ENCODE peak calls at places on chromosome 2, in nine cellular contexts. One of them, this sample, is unnamed.

GRCh38 chr2:73004889-73005596 is 66.5 kb downstream of the SFXN5 start:
- DNase-seq in lower lobe of right lung: no peak
- DNase-seq in cardiac fibroblast: no peak
- DNase-seq in chondrocyte: peak; percentile 40
- DNase-seq in astrocyte of the spinal cord: no peak
- DNase-seq in AG04450: no peak
- DNase-seq in PC-9: no peak
- DNase-seq in WERI-Rb-1: no peak
- DNase-seq in HepG2: no peak
- DNase-seq in this sample: no peak

GRCh38 chr2:177334940-177335543 is 57.5 kb upstream of the AGPS start:
- DNase-seq in lower lobe of right lung: no peak
- DNase-seq in cardiac fibroblast: peak; percentile 66
- DNase-seq in chondrocyte: no peak
- DNase-seq in astrocyte of the spinal cord: peak; percentile 49
- DNase-seq in AG04450: no peak
- DNase-seq in PC-9: peak; percentile 28
- DNase-seq in WERI-Rb-1: peak; percentile 28
- DNase-seq in HepG2: peak; percentile 72
- DNase-seq in this sample: peak; percentile 57

GRCh38 chr2:29528891-29529520 is 392.4 kb downstream of the ALK start:
- DNase-seq in lower lobe of right lung: peak; percentile 54
- DNase-seq in cardiac fibroblast: peak; percentile 71
- DNase-seq in chondrocyte: no peak
- DNase-seq in astrocyte of the spinal cord: peak; percentile 62
- DNase-seq in AG04450: peak; percentile 51
- DNase-seq in PC-9: no peak
- DNase-seq in WERI-Rb-1: peak; percentile 31
- DNase-seq in HepG2: no peak
- DNase-seq in this sample: peak; percentile 38

GRCh38 chr2:160271166-160272086 is 71.4 kb upstream of the ITGB6 start:
- DNase-seq in lower lobe of right lung: peak; percentile 57
- DNase-seq in cardiac fibroblast: no peak
- DNase-seq in chondrocyte: no peak
- DNase-seq in astrocyte of the spinal cord: no peak
- DNase-seq in AG04450: no peak
- DNase-seq in PC-9: no peak
- DNase-seq in WERI-Rb-1: no peak
- DNase-seq in HepG2: no peak
- DNase-seq in this sample: peak; percentile 40

GRCh38 chr2:1617425-1618021 is 126.8 kb downstream of the PXDN start:
- DNase-seq in lower lobe of right lung: no peak
- DNase-seq in cardiac fibroblast: no peak
- DNase-seq in chondrocyte: peak; percentile 87
- DNase-seq in astrocyte of the spinal cord: no peak
- DNase-seq in AG04450: no peak
- DNase-seq in PC-9: peak; percentile 51
- DNase-seq in WERI-Rb-1: no peak
- DNase-seq in HepG2: no peak
- DNase-seq in this sample: no peak

GRCh38 chr2:20668470-20668869 is 1.5 kb downstream of the GDF7 start:
- DNase-seq in lower lobe of right lung: no peak
- DNase-seq in cardiac fibroblast: no peak
- DNase-seq in chondrocyte: no peak
- DNase-seq in astrocyte of the spinal cord: no peak
- DNase-seq in AG04450: no peak
- DNase-seq in PC-9: no peak
- DNase-seq in WERI-Rb-1: no peak
- DNase-seq in HepG2: no peak
- DNase-seq in this sample: no peak

GRCh38 chr2:213246665-213247281 is 37.5 kb upstream of the SPAG16 start:
- DNase-seq in lower lobe of right lung: no peak
- DNase-seq in cardiac fibroblast: peak; percentile 76
- DNase-seq in chondrocyte: no peak
- DNase-seq in astrocyte of the spinal cord: peak; percentile 59
- DNase-seq in AG04450: peak; percentile 18
- DNase-seq in PC-9: peak; percentile 21
- DNase-seq in WERI-Rb-1: peak; percentile 35
- DNase-seq in HepG2: peak; percentile 48
- DNase-seq in this sample: peak; percentile 65

GRCh38 chr2:218318241-218318640 is 25.9 kb upstream of the TMBIM1 start:
- DNase-seq in lower lobe of right lung: no peak
- DNase-seq in cardiac fibroblast: no peak
- DNase-seq in chondrocyte: no peak
- DNase-seq in astrocyte of the spinal cord: no peak
- DNase-seq in AG04450: no peak
- DNase-seq in PC-9: no peak
- DNase-seq in WERI-Rb-1: no peak
- DNase-seq in HepG2: no peak
- DNase-seq in this sample: no peak

GRCh38 chr2:11554430-11554764 is 20.6 kb downstream of the GREB1 start:
- DNase-seq in lower lobe of right lung: no peak
- DNase-seq in cardiac fibroblast: no peak
- DNase-seq in chondrocyte: no peak
- DNase-seq in astrocyte of the spinal cord: no peak
- DNase-seq in AG04450: no peak
- DNase-seq in PC-9: no peak
- DNase-seq in WERI-Rb-1: no peak
- DNase-seq in HepG2: no peak
- DNase-seq in this sample: no peak

GRCh38 chr2:231038483-231039293 is 1.4 kb downstream of the C2orf72 start:
- DNase-seq in lower lobe of right lung: no peak
- DNase-seq in cardiac fibroblast: no peak
- DNase-seq in chondrocyte: no peak
- DNase-seq in astrocyte of the spinal cord: no peak
- DNase-seq in AG04450: no peak
- DNase-seq in PC-9: no peak
- DNase-seq in WERI-Rb-1: no peak
- DNase-seq in HepG2: no peak
- DNase-seq in this sample: no peak

GRCh38 chr2:133109772-133110171 is 439.8 kb upstream of the LYPD1 start:
- DNase-seq in lower lobe of right lung: no peak
- DNase-seq in cardiac fibroblast: peak; percentile 82
- DNase-seq in chondrocyte: no peak
- DNase-seq in astrocyte of the spinal cord: peak; percentile 24
- DNase-seq in AG04450: no peak
- DNase-seq in PC-9: no peak
- DNase-seq in WERI-Rb-1: no peak
- DNase-seq in HepG2: no peak
- DNase-seq in this sample: peak; percentile 33

GRCh38 chr2:197097578-197098366 is 171.3 kb upstream of the PGAP1 start:
- DNase-seq in lower lobe of right lung: no peak
- DNase-seq in cardiac fibroblast: peak; percentile 88
- DNase-seq in chondrocyte: no peak
- DNase-seq in astrocyte of the spinal cord: peak; percentile 95
- DNase-seq in AG04450: peak; percentile 77
- DNase-seq in PC-9: no peak
- DNase-seq in WERI-Rb-1: no peak
- DNase-seq in HepG2: no peak
- DNase-seq in this sample: peak; percentile 76

GRCh38 chr2:6929196-6929874 is 12.1 kb downstream of the RNF144A start:
- DNase-seq in lower lobe of right lung: no peak
- DNase-seq in cardiac fibroblast: no peak
- DNase-seq in chondrocyte: no peak
- DNase-seq in astrocyte of the spinal cord: peak; percentile 42
- DNase-seq in AG04450: no peak
- DNase-seq in PC-9: no peak
- DNase-seq in WERI-Rb-1: no peak
- DNase-seq in HepG2: no peak
- DNase-seq in this sample: no peak

GRCh38 chr2:226798422-226799210 is 1.0 kb downstream of the IRS1 start:
- DNase-seq in lower lobe of right lung: peak; percentile 62
- DNase-seq in cardiac fibroblast: peak; percentile 62
- DNase-seq in chondrocyte: no peak
- DNase-seq in astrocyte of the spinal cord: peak; percentile 79
- DNase-seq in AG04450: no peak
- DNase-seq in PC-9: peak; percentile 52
- DNase-seq in WERI-Rb-1: no peak
- DNase-seq in HepG2: no peak
- DNase-seq in this sample: peak; percentile 65

GRCh38 chr2:62409442-62409841 is 96.6 kb downstream of the TMEM17 start:
- DNase-seq in lower lobe of right lung: no peak
- DNase-seq in cardiac fibroblast: peak; percentile 61
- DNase-seq in chondrocyte: no peak
- DNase-seq in astrocyte of the spinal cord: peak; percentile 7
- DNase-seq in AG04450: no peak
- DNase-seq in PC-9: no peak
- DNase-seq in WERI-Rb-1: no peak
- DNase-seq in HepG2: no peak
- DNase-seq in this sample: no peak

GRCh38 chr2:240326886-240327285 is 108.6 kb upstream of the GPC1 start:
- DNase-seq in lower lobe of right lung: no peak
- DNase-seq in cardiac fibroblast: no peak
- DNase-seq in chondrocyte: no peak
- DNase-seq in astrocyte of the spinal cord: no peak
- DNase-seq in AG04450: no peak
- DNase-seq in PC-9: no peak
- DNase-seq in WERI-Rb-1: no peak
- DNase-seq in HepG2: no peak
- DNase-seq in this sample: no peak

GRCh38 chr2:173568054-173568453 is 213.4 kb downstream of the CDCA7 start:
- DNase-seq in lower lobe of right lung: no peak
- DNase-seq in cardiac fibroblast: peak; percentile 26
- DNase-seq in chondrocyte: no peak
- DNase-seq in astrocyte of the spinal cord: no peak
- DNase-seq in AG04450: no peak
- DNase-seq in PC-9: no peak
- DNase-seq in WERI-Rb-1: peak; percentile 78
- DNase-seq in HepG2: peak; percentile 23
- DNase-seq in this sample: peak; percentile 24

GRCh38 chr2:235419996-235420395 is 73.8 kb upstream of the AGAP1 start:
- DNase-seq in lower lobe of right lung: no peak
- DNase-seq in cardiac fibroblast: no peak
- DNase-seq in chondrocyte: no peak
- DNase-seq in astrocyte of the spinal cord: no peak
- DNase-seq in AG04450: no peak
- DNase-seq in PC-9: no peak
- DNase-seq in WERI-Rb-1: no peak
- DNase-seq in HepG2: no peak
- DNase-seq in this sample: no peak

GRCh38 chr2:229715895-229716507 is 1.6 kb upstream of the DNER start:
- DNase-seq in lower lobe of right lung: no peak
- DNase-seq in cardiac fibroblast: peak; percentile 65
- DNase-seq in chondrocyte: no peak
- DNase-seq in astrocyte of the spinal cord: peak; percentile 54
- DNase-seq in AG04450: no peak
- DNase-seq in PC-9: peak; percentile 40
- DNase-seq in WERI-Rb-1: peak; percentile 42
- DNase-seq in HepG2: peak; percentile 34
- DNase-seq in this sample: no peak

GRCh38 chr2:69770193-69770702 is 28.3 kb downstream of the ANXA4 start:
- DNase-seq in lower lobe of right lung: no peak
- DNase-seq in cardiac fibroblast: peak; percentile 89
- DNase-seq in chondrocyte: no peak
- DNase-seq in astrocyte of the spinal cord: peak; percentile 85
- DNase-seq in AG04450: no peak
- DNase-seq in PC-9: peak; percentile 47
- DNase-seq in WERI-Rb-1: no peak
- DNase-seq in HepG2: peak; percentile 68
- DNase-seq in this sample: peak; percentile 94

GRCh38 chr2:142933916-142934315 is 56.5 kb downstream of the KYNU start:
- DNase-seq in lower lobe of right lung: no peak
- DNase-seq in cardiac fibroblast: no peak
- DNase-seq in chondrocyte: no peak
- DNase-seq in astrocyte of the spinal cord: no peak
- DNase-seq in AG04450: no peak
- DNase-seq in PC-9: no peak
- DNase-seq in WERI-Rb-1: no peak
- DNase-seq in HepG2: no peak
- DNase-seq in this sample: no peak

GRCh38 chr2:130332271-130333073 is 10.2 kb upstream of the IMP4 start:
- DNase-seq in lower lobe of right lung: peak; percentile 80
- DNase-seq in cardiac fibroblast: peak; percentile 88
- DNase-seq in chondrocyte: no peak
- DNase-seq in astrocyte of the spinal cord: peak; percentile 80
- DNase-seq in AG04450: no peak
- DNase-seq in PC-9: peak; percentile 73
- DNase-seq in WERI-Rb-1: peak; percentile 74
- DNase-seq in HepG2: peak; percentile 54
- DNase-seq in this sample: peak; percentile 92
- TF ChIP-seq CTCF in lower lobe of right lung: peak; percentile 91
- TF ChIP-seq CTCF in cardiac fibroblast: peak; percentile 97
- TF ChIP-seq CTCF in chondrocyte: peak; percentile 99
- TF ChIP-seq CTCF in astrocyte of the spinal cord: peak; percentile 95
- TF ChIP-seq CTCF in AG04450: peak; percentile 99
- TF ChIP-seq CTCF in PC-9: peak; percentile 95
- TF ChIP-seq CTCF in WERI-Rb-1: peak; percentile 88
- TF ChIP-seq CTCF in HepG2: peak; percentile 97
- TF ChIP-seq CTCF in this sample: peak; percentile 96

GRCh38 chr2:22855761-22856184 is 529.2 kb upstream of the KLHL29 start:
- DNase-seq in lower lobe of right lung: no peak
- DNase-seq in cardiac fibroblast: no peak
- DNase-seq in chondrocyte: peak; percentile 73
- DNase-seq in astrocyte of the spinal cord: no peak
- DNase-seq in AG04450: no peak
- DNase-seq in PC-9: no peak
- DNase-seq in WERI-Rb-1: no peak
- DNase-seq in HepG2: no peak
- DNase-seq in this sample: no peak
- TF ChIP-seq CTCF in lower lobe of right lung: no peak
- TF ChIP-seq CTCF in cardiac fibroblast: no peak
- TF ChIP-seq CTCF in chondrocyte: no peak
- TF ChIP-seq CTCF in astrocyte of the spinal cord: no peak
- TF ChIP-seq CTCF in AG04450: no peak
- TF ChIP-seq CTCF in PC-9: no peak
- TF ChIP-seq CTCF in WERI-Rb-1: no peak
- TF ChIP-seq CTCF in HepG2: no peak
- TF ChIP-seq CTCF in this sample: no peak

GRCh38 chr2:162155093-162155492 is 3.0 kb upstream of the GCG start:
- DNase-seq in lower lobe of right lung: no peak
- DNase-seq in cardiac fibroblast: no peak
- DNase-seq in chondrocyte: no peak
- DNase-seq in astrocyte of the spinal cord: no peak
- DNase-seq in AG04450: no peak
- DNase-seq in PC-9: no peak
- DNase-seq in WERI-Rb-1: no peak
- DNase-seq in HepG2: no peak
- DNase-seq in this sample: no peak
- TF ChIP-seq CTCF in lower lobe of right lung: no peak
- TF ChIP-seq CTCF in cardiac fibroblast: peak; percentile 18
- TF ChIP-seq CTCF in chondrocyte: peak; percentile 51
- TF ChIP-seq CTCF in astrocyte of the spinal cord: peak; percentile 6
- TF ChIP-seq CTCF in AG04450: no peak
- TF ChIP-seq CTCF in PC-9: no peak
- TF ChIP-seq CTCF in WERI-Rb-1: peak; percentile 18
- TF ChIP-seq CTCF in HepG2: no peak
- TF ChIP-seq CTCF in this sample: peak; percentile 28

DNA sequence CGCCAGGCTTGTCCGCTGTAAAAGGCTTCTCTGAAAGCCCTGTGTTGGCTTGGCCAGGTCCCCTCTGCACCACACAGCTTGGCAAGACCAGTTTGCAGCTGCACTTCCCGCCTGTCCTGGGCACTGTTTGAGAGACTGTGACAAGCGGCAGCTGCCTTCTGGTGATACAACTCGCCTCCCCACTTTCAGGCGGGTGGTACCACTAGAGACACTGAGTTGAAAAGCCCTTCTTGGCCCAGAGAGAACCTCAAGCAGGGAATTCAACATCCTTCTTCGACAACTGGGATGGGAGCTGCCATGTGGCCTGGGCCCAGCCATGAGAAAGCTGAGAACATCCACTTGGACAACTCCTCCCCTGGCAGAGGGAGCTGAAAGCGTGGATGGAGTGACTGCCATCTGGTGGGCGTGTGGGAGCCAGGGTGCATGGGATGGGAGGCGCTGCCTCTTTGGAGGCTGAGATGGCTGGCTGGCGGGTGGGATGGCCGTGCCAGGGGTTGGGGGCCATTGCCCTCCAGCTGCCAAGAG is 125.5 kb upstream of the REV1 start:
- DNase-seq in lower lobe of right lung: no peak
- DNase-seq in cardiac fibroblast: no peak
- DNase-seq in chondrocyte: no peak
- DNase-seq in astrocyte of the spinal cord: no peak
- DNase-seq in AG04450: no peak
- DNase-seq in PC-9: peak; percentile 19
- DNase-seq in WERI-Rb-1: peak; percentile 33
- DNase-seq in HepG2: peak; percentile 33
- DNase-seq in this sample: no peak
- TF ChIP-seq CTCF in lower lobe of right lung: no peak
- TF ChIP-seq CTCF in cardiac fibroblast: no peak
- TF ChIP-seq CTCF in chondrocyte: peak; percentile 47
- TF ChIP-seq CTCF in astrocyte of the spinal cord: peak; percentile 41
- TF ChIP-seq CTCF in AG04450: no peak
- TF ChIP-seq CTCF in PC-9: peak; percentile 41
- TF ChIP-seq CTCF in WERI-Rb-1: peak; percentile 56
- TF ChIP-seq CTCF in HepG2: peak; percentile 68
- TF ChIP-seq CTCF in this sample: peak; percentile 27